ENCODE peak calls at places on chromosomes 2 and 18, in eight cellular contexts. K is neural progenitor cell; V is AG04449; X is activated CD4-positive, CD25-positive, alpha-beta regulatory T cell; Z is ovary; O is A549; P is NCI-H748 treated with DMSO at 0.1 percent for 48 hours; A is HS-5. N is an unnamed sample.

GRCh38 chr2:32910883-32911598 is 35.7 kb upstream of the LTBP1 start:
- DNase-seq in X (no peak), A (no peak), O (no peak), P (no peak), V (no peak), Z (no peak), K (no peak), N (no peak)

GRCh38 chr2:231951452-231951851 is 10.1 kb upstream of the DIS3L2 start:
- DNase-seq in K (no peak), O (no peak), Z (no peak), P (no peak), X (no peak), V (no peak), A (no peak), N (no peak)

GRCh38 chr18:21054252-21054821 is 57.3 kb downstream of the ROCK1 start:
- DNase-seq in K (no peak), V (no peak), O (no peak), A (no peak), Z (no peak), X (no peak), P (no peak), N (no peak)

GRCh38 chr2:126614529-126615279 is 41.3 kb upstream of the GYPC start:
- DNase-seq in K (no peak), A (peak), P (no peak), O (no peak), X (no peak), V (no peak), Z (no peak), N (no peak)

GRCh38 chr2:13015941-13016340 is 299.2 kb downstream of the TRIB2 start:
- DNase-seq in Z (no peak), V (no peak), A (no peak), X (no peak), P (peak), K (peak), O (no peak), N (peak)

GRCh38 chr2:134120718-134121630 is 132.9 kb upstream of the MGAT5 start:
- DNase-seq in P (peak), X (peak), K (peak), Z (peak), A (no peak), O (no peak), V (no peak), N (peak)

GRCh38 chr2:168703926-168704325 is 98.5 kb upstream of the NOSTRIN start:
- DNase-seq in Z (no peak), P (no peak), K (no peak), A (no peak), O (no peak), V (no peak), X (no peak), N (no peak)

GRCh38 chr2:41066168-41066567 is 614.3 kb upstream of the SLC8A1 start:
- DNase-seq in V (no peak), K (no peak), A (no peak), Z (no peak), X (no peak), P (no peak), O (no peak), N (no peak)

GRCh38 chr2:133602538-133602937 is 34.3 kb upstream of the NCKAP5 start:
- DNase-seq in K (no peak), O (no peak), Z (no peak), A (no peak), P (no peak), V (no peak), X (no peak), N (no peak)

GRCh38 chr2:25669520-25669919 is 3.9 kb downstream of the DTNB start:
- DNase-seq in V (no peak), X (no peak), K (peak), P (no peak), O (no peak), A (no peak), Z (no peak), N (no peak)

GRCh38 chr2:120499784-120500495 is 154.0 kb downstream of the INHBB start:
- DNase-seq in X (no peak), K (no peak), O (no peak), V (no peak), A (no peak), P (no peak), Z (no peak), N (no peak)

GRCh38 chr2:61620244-61621159 is 82.3 kb upstream of the XPO1 start:
- DNase-seq in Z (no peak), A (peak), K (no peak), P (no peak), O (peak), V (peak), X (no peak), N (peak)

GRCh38 chr18:63492851-63493250 is 16.1 kb downstream of the SERPINB5 start:
- DNase-seq in X (no peak), V (no peak), A (no peak), O (no peak), K (no peak), Z (no peak), P (no peak), N (no peak)

GRCh38 chr2:121184248-121184862 is 100.6 kb downstream of the TFCP2L1 start:
- DNase-seq in X (no peak), V (no peak), K (no peak), Z (no peak), O (no peak), P (no peak), A (no peak), N (peak)

GRCh38 chr18:48837676-48838075 is 113.1 kb downstream of the SMAD7 start:
- DNase-seq in P (no peak), X (no peak), A (no peak), K (no peak), Z (no peak), V (no peak), O (no peak), N (no peak)

GRCh38 chr2:119756837-119757236 is 2.9 kb upstream of the PTPN4 start:
- DNase-seq in V (peak), K (no peak), P (no peak), A (no peak), X (no peak), Z (peak), O (no peak), N (no peak)

GRCh38 chr2:171334171-171334570 is 99.6 kb downstream of the METTL8 start:
- DNase-seq in K (no peak), X (no peak), P (no peak), V (no peak), A (no peak), O (no peak), Z (no peak), N (no peak)

GRCh38 chr2:58571181-58571852 is 330.2 kb upstream of the FANCL start:
- DNase-seq in P (peak), X (no peak), A (peak), Z (no peak), O (peak), V (peak), K (peak), N (peak)

GRCh38 chr2:170056900-170057299 is 121.0 kb upstream of the MYO3B start:
- DNase-seq in X (no peak), O (no peak), A (no peak), K (no peak), V (no peak), Z (no peak), P (no peak), N (no peak)

GRCh38 chr2:137005173-137005572 is 239.8 kb downstream of the THSD7B start:
- DNase-seq in A (no peak), K (no peak), P (no peak), X (no peak), O (no peak), V (no peak), Z (no peak), N (no peak)

GRCh38 chr2:105789745-105790466 is 45.2 kb downstream of the NCK2 start:
- DNase-seq in Z (no peak), V (peak), O (no peak), A (no peak), X (no peak), K (no peak), P (no peak), N (no peak)

GRCh38 chr2:28713582-28714292 is 37.9 kb upstream of the PPP1CB start:
- DNase-seq in A (no peak), P (no peak), X (no peak), Z (no peak), K (no peak), O (no peak), V (no peak), N (no peak)

GRCh38 chr2:219109468-219109867 is 48.7 kb upstream of the IHH start:
- DNase-seq in X (no peak), A (no peak), O (no peak), V (no peak), Z (no peak), K (peak), P (no peak), N (no peak)

GRCh38 chr18:13165636-13166423 is 52.7 kb upstream of the LDLRAD4 start:
- DNase-seq in K (peak), Z (no peak), X (no peak), V (no peak), P (no peak), O (no peak), A (no peak), N (peak)

GRCh38 chr2:70553584-70554337 is at the start of gene TGFA:
- DNase-seq in Z (no peak), K (peak), O (peak), P (peak), V (no peak), X (peak), A (peak), N (peak)

GRCh38 chr2:135189148-135189547 is 137.1 kb downstream of the RAB3GAP1 start:
- DNase-seq in Z (no peak), A (no peak), P (no peak), K (no peak), O (no peak), X (no peak), V (no peak), N (no peak)

GRCh38 chr2:196249171-196249570 is 77.8 kb upstream of the STK17B start:
- DNase-seq in P (no peak), V (no peak), K (no peak), X (no peak), Z (no peak), A (no peak), O (no peak), N (no peak)

GRCh38 chr2:108404784-108405397 is 27.1 kb downstream of the SULT1C4 start:
- DNase-seq in V (no peak), Z (no peak), K (no peak), X (no peak), A (no peak), O (no peak), P (peak), N (no peak)

GRCh38 chr18:55778731-55779460 is 190.9 kb upstream of the TCF4 start:
- DNase-seq in P (peak), V (no peak), Z (no peak), O (no peak), X (no peak), K (peak), A (no peak), N (no peak)

GRCh38 chr2:179070895-179071294 is 21.0 kb upstream of the CCDC141 start:
- DNase-seq in Z (no peak), O (no peak), P (no peak), V (no peak), K (no peak), A (no peak), X (no peak), N (no peak)

GRCh38 chr18:12014521-12014920 is 33.2 kb downstream of the IMPA2 start:
- DNase-seq in K (no peak), A (no peak), V (no peak), P (no peak), Z (no peak), X (no peak), O (no peak), N (no peak)

GRCh38 chr2:61727746-61728145 is 126.1 kb downstream of the FAM161A start:
- DNase-seq in P (no peak), O (no peak), V (no peak), A (no peak), K (no peak), Z (no peak), X (no peak), N (no peak)

GRCh38 chr2:71791501-71792135 is 338.3 kb downstream of the DYSF start:
- DNase-seq in K (no peak), Z (no peak), O (no peak), X (no peak), A (no peak), V (no peak), P (no peak), N (no peak)

GRCh38 chr2:201854841-201855240 is 48.5 kb downstream of the CDK15 start:
- DNase-seq in P (no peak), A (peak), X (no peak), K (no peak), Z (no peak), V (peak), O (no peak), N (no peak)

GRCh38 chr2:121246704-121247255 is 38.2 kb downstream of the TFCP2L1 start:
- DNase-seq in A (no peak), X (no peak), Z (no peak), V (no peak), O (no peak), P (no peak), K (no peak), N (no peak)

GRCh38 chr2:236646441-236646840 is 76.8 kb downstream of the ACKR3 start:
- DNase-seq in X (no peak), O (no peak), P (no peak), A (no peak), V (no peak), Z (no peak), K (no peak), N (no peak)

GRCh38 chr18:61597321-61597720 is 264.1 kb downstream of the CDH20 start:
- DNase-seq in V (no peak), A (no peak), P (no peak), K (no peak), O (no peak), Z (no peak), X (no peak), N (no peak)

N was measured in NCI-H345.